ENCODE peak calls at places on chromosomes 5 and 9, in four cellular contexts. T is HCT116, W is HepG2, Y is endothelial cell of umbilical vein. V is an unnamed sample.

GRCh38 chr9:15306068-15306756 is 804 bp downstream of the TTC39B start:
- DNase-seq in W (peak), Y (peak), T (no peak), V (peak)

GRCh38 chr5:96262105-96262504 is 170.9 kb downstream of the PCSK1 start:
- DNase-seq in T (no peak), Y (no peak), W (no peak), V (no peak)

GRCh38 chr9:19184144-19184917 is 46.2 kb upstream of the DENND4C start:
- DNase-seq in W (peak), Y (peak), T (peak), V (peak)

GRCh38 chr9:89542461-89543021 is 44.6 kb upstream of the SEMA4D start:
- DNase-seq in W (no peak), Y (no peak), T (no peak), V (no peak)

GRCh38 chr5:89350684-89351083 is 467.7 kb upstream of the MEF2C start:
- DNase-seq in T (no peak), Y (no peak), W (no peak), V (no peak)

GRCh38 chr5:88679638-88680037 is 203.3 kb downstream of the MEF2C start:
- DNase-seq in T (no peak), Y (no peak), W (no peak), V (no peak)

GRCh38 chr5:97164846-97165245 is 18.2 kb downstream of the RIOK2 start:
- DNase-seq in W (no peak), T (no peak), Y (no peak), V (no peak)

GRCh38 chr5:82313016-82313415 is 34.9 kb upstream of the RPS23 start:
- DNase-seq in W (no peak), Y (no peak), T (peak), V (no peak)

GRCh38 chr5:125914471-125914870 is 508.7 kb upstream of the GRAMD2B start:
- DNase-seq in W (no peak), Y (no peak), T (no peak), V (no peak)

GRCh38 chr5:98454904-98455303 is 318.6 kb upstream of the RGMB start:
- DNase-seq in Y (peak), W (no peak), T (peak), V (peak)

GRCh38 chr9:19378154-19378553 is 1.9 kb downstream of the RPS6 start:
- DNase-seq in T (no peak), W (no peak), Y (no peak), V (peak)

GRCh38 chr9:34371886-34372597 is 4.7 kb downstream of the MYORG start:
- DNase-seq in T (no peak), Y (no peak), W (no peak), V (no peak)

GRCh38 chr9:23581936-23582335 is 244.1 kb downstream of the ELAVL2 start:
- DNase-seq in T (no peak), Y (no peak), W (no peak), V (peak)

GRCh38 chr9:93346240-93347112 is 105.0 kb upstream of the FAM120A start:
- DNase-seq in T (no peak), Y (no peak), W (no peak), V (no peak)

GRCh38 chr5:65925601-65926275 is 637 bp upstream of the ERBIN start:
- DNase-seq in T (peak), W (peak), Y (peak), V (peak)

GRCh38 chr5:80620206-80620605 is 34.2 kb upstream of the MSH3 start:
- DNase-seq in W (no peak), Y (no peak), T (no peak), V (no peak)

GRCh38 chr5:2779459-2779858 is 28.0 kb upstream of the IRX2 start:
- DNase-seq in Y (no peak), T (no peak), W (no peak), V (no peak)

GRCh38 chr5:177995691-177996595 is at the start of gene PROP1:
- DNase-seq in T (no peak), Y (no peak), W (no peak), V (no peak)

GRCh38 chr9:26833792-26834191 is 58.8 kb downstream of the CAAP1 start:
- DNase-seq in T (no peak), W (no peak), Y (peak), V (peak)

GRCh38 chr9:36485647-36486453 is 85.8 kb upstream of the RNF38 start:
- DNase-seq in Y (peak), T (no peak), W (no peak), V (peak)

GRCh38 chr9:33165263-33166151 is 1.6 kb downstream of the B4GALT1 start:
- DNase-seq in W (peak), T (no peak), Y (peak), V (peak)

GRCh38 chr5:151947924-151948323 is 23.3 kb upstream of the GLRA1 start:
- DNase-seq in W (no peak), T (no peak), Y (no peak), V (no peak)

GRCh38 chr5:32961066-32961429 is 249.9 kb downstream of the NPR3 start:
- DNase-seq in T (no peak), W (no peak), Y (no peak), V (no peak)

GRCh38 chr9:29211681-29212589 is 1638.7 kb upstream of the C9orf72 start:
- DNase-seq in W (peak), Y (peak), T (no peak), V (no peak)

GRCh38 chr5:7881816-7882215 is 12.9 kb downstream of the MTRR start:
- DNase-seq in Y (no peak), T (no peak), W (no peak), V (no peak)

GRCh38 chr5:10248378-10249260 is 1.1 kb downstream of the ATPSCKMT start:
- DNase-seq in W (no peak), Y (no peak), T (no peak), V (peak)

GRCh38 chr5:149466457-149466972 is 84.7 kb downstream of the CSNK1A1 start:
- DNase-seq in W (no peak), T (no peak), Y (no peak), V (peak)
- TF ChIP-seq POLR2A in W (no peak), T (no peak), Y (no peak), V (no peak)

DNA sequence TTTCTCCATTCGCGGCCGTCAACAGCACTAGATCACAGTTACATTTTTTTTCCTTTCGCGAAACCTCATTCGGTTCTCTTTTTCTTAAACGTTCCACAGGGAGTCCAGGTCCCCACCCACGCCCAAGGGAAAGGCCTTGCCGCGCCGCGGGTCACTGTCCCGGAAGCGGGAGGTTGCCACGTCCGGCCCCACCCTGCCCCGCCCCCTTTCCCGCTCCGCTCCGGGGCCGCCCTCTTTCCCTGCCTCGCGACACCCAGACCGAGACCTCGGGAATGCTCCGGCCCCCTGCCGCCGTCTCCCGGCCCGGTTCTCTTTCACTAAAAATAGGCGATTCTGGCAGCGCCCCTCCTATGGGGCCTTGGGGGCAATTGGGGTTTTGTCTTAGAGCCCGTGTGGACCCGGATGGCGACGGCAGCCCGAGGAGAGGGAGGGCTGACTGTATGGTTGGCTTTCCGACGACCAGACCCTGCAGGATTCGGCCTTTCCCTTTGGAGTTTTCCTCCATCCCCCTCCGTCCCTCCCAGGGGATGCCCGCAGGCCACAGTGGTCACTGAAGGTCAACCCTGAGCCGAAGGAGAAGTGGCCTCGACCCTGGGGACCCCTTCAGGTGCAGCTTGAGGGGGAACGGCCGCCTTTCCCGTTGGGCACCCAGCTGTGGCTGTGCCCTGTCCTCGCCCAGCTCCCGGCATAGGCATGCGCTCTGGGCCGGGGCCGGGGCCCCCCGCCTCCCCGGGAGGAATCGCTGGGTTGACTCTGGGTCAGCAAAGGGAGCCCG is 2.8 kb upstream of the RACK1 start:
- DNase-seq in W (peak), T (peak), Y (peak), V (peak)
- TF ChIP-seq MAX in W (peak), T (no peak), Y (peak), V (peak)

DNA sequence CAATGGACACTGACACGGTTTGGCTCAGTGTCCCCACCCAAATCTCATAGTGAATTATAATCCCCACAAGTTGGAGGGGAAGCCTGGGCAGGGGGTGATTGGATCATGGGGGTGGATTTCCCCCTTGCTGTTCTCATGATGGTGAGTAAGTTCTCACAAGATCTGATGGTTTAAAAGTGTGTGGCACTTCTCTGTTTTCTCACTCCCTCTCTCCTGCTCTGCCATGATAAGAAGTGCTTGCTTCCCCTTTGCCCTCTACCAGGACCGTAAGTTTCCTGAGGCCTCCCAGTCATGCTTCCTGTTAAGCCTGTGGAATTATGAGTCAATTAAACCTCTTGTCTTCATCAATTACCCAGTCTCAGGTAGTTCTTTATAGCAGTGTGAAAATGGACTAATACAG is 115.8 kb upstream of the KIF2A start:
- DNase-seq in Y (peak), T (no peak), W (no peak), V (no peak)
- TF ChIP-seq CTCF in Y (no peak), T (no peak), W (no peak), V (no peak)

GRCh38 chr5:173689171-173689676 is 72.8 kb upstream of the BOD1 start:
- DNase-seq in W (peak), T (no peak), Y (peak), V (no peak)
- TF ChIP-seq POLR2A in W (peak), T (no peak), Y (no peak), V (no peak)

DNA sequence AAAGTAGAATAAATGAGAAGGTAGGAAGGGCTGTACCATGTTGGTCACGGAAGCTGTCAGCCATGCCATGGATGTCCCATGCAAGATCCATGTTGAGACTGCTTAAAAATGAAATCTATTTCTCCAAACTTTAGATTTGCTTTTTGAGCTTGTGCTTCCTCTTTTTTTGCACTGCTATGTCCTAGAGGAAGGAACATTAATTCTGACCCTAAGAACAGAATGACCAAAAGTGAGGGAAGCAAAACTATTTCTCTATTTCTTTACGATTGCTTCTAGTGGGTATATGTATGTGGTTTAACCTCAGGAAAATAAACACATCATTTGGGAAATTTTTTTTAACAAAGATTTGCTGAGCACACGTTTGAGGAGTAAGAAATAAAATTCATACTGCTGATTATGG is 84.6 kb downstream of the USP20 start:
- DNase-seq in W (no peak), T (no peak), Y (no peak), V (peak)
- TF ChIP-seq MAX in W (no peak), T (no peak), Y (no peak), V (no peak)

DNA sequence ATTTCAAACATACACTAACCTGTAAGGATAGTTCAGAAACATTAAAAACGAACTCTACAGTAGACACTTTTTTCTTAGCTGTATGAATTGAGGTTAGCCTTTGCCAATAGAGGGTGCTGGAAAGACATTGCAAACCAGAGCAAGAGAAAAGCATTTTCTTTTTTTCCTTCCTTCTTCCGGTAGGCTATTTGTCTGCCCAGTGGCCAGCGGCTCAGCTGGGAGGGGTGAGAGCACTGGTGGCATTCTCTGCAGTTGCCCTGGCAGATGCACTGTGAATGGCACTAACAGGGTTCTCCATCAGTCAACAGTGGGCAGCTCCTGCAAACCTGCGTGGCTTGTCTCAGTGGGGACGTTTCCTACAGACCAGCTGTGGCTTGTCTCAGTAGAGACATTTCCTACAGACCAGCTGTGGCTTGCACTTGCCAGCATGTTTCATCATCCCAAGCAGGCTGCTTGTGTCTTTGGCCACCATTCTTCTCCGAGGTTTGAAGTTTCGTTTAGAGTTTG is 984.5 kb upstream of the CDH18 start:
- DNase-seq in W (peak), Y (peak), T (no peak), V (peak)
- TF ChIP-seq CTCF in W (peak), Y (peak), T (no peak), V (no peak)

DNA sequence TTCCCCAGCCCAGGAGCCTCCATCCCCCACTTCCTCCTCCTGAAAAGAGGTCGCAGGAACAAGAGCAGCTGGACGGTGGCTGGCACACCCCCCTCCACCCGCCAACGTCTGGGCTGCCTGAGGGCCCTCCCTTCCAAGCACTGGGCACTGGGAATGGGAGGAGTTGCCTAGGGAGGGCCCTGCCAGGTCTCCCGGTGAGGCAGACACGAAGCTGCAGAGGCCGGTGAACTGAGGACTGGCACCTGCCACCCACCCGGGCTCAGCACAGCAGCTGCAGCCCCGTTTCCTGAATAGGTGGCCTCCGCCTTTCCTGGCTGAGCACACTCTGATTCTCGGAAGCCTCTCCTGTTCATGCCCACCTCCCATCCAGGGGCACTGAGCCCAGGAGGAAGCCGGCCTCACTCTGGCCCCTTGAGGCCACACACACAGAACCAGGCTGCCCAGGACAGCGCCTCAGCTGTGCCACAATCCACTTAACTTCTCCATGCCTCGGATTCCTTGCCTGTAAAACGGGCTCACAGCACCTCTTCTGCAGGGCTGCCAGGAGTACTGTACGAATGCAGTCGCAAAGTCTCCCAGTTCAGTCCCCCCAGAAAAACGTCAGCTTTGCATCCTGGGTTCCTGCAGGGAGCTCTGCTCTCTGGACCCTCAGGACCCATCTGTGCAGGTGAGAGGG is 1.3 kb downstream of the NPDC1 start:
- DNase-seq in Y (peak), T (no peak), W (no peak), V (no peak)
- TF ChIP-seq POLR2A in Y (no peak), T (no peak), W (no peak), V (no peak)

GRCh38 chr5:103894882-103895281 is 332.3 kb upstream of the NUDT12 start:
- DNase-seq in T (no peak), Y (no peak), W (no peak), V (no peak)
- TF ChIP-seq MAX in T (no peak), Y (no peak), W (no peak), V (no peak)

DNA sequence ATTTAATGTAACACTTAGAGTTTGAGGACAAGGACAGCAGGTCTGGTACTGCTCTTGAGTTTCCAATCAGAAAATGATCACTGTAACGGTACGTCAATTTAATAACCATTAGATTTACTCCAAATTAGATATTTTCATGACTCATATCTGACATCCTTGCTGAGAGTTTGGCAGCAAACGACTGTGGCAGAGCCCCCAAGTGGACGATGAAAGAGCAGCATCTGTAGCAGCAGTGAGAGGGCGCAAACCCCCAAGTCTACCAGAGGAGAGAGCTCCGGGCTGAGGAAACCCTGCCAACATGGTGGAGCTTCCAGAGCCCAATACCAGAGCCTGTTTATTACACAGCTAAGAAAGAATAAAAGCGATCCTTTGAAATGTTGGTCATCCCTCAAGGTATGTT is 73.2 kb upstream of the EPB41L4A start:
- DNase-seq in W (peak), Y (peak), T (peak), V (peak)
- TF ChIP-seq CTCF in W (peak), Y (peak), T (peak), V (peak)